ENCODE peak calls at places on chromosomes 1 and 21, in four cellular contexts. A is GM12878, F is SK-N-SH, Y is H1. V is an unnamed sample.

GRCh38 chr1:182141040-182141439 is 79.5 kb upstream of the ZNF648 start:
- DNase-seq in F (no peak), A (no peak), Y (no peak), V (no peak)

GRCh38 chr1:203888807-203889251 is 27.4 kb downstream of the SNRPE start:
- DNase-seq in F (no peak), A (no peak), Y (no peak), V (no peak)

GRCh38 chr1:40409467-40409866 is 35.9 kb downstream of the SMAP2 start:
- DNase-seq in A (no peak), F (no peak), Y (no peak), V (no peak)

GRCh38 chr1:228145498-228146425 is 4.0 kb upstream of the GJC2 start:
- DNase-seq in Y (no peak), F (peak; percentile 14), A (no peak), V (no peak)

GRCh38 chr1:212655668-212656440 is 43.8 kb downstream of the BATF3 start:
- DNase-seq in F (no peak), Y (no peak), A (no peak), V (no peak)

GRCh38 chr1:161940866-161941591 is 82.6 kb downstream of the OLFML2B start:
- DNase-seq in A (no peak), F (no peak), Y (no peak), V (peak; percentile 3)

GRCh38 chr1:28036431-28036830 is 52.0 kb downstream of the EYA3 start:
- DNase-seq in A (no peak), Y (no peak), F (no peak), V (no peak)

GRCh38 chr21:36602735-36603134 is 96.2 kb upstream of the SIM2 start:
- DNase-seq in F (no peak), Y (no peak), A (no peak), V (no peak)

GRCh38 chr1:21397813-21398188 is 42.1 kb upstream of the NBPF3 start:
- DNase-seq in A (no peak), F (no peak), Y (no peak), V (no peak)

GRCh38 chr1:151934048-151934493 is 24.8 kb upstream of the THEM4 start:
- DNase-seq in A (no peak), F (peak; percentile 52), Y (no peak), V (peak; percentile 39)

GRCh38 chr1:151641229-151641628 is 29.4 kb downstream of the SNX27 start:
- DNase-seq in F (no peak), Y (no peak), A (no peak), V (no peak)

GRCh38 chr1:21174638-21175323 is 1.9 kb downstream of the EIF4G3 start:
- DNase-seq in Y (no peak), F (no peak), A (no peak), V (peak; percentile 29)

GRCh38 chr1:150564051-150564991 is 15.1 kb downstream of the MCL1 start:
- DNase-seq in F (no peak), Y (no peak), A (no peak), V (peak; percentile 78)

GRCh38 chr1:219954052-219954451 is 25.7 kb upstream of the SLC30A10 start:
- DNase-seq in A (no peak), Y (no peak), F (no peak), V (no peak)

GRCh38 chr1:51950701-51951100 is 39.8 kb downstream of the RAB3B start:
- DNase-seq in A (no peak), Y (no peak), F (no peak), V (no peak)
- TF ChIP-seq TCF12 in A (no peak), Y (no peak), F (no peak), V (no peak)

GRCh38 chr1:106910798-106911197 is 145.7 kb upstream of the PRMT6 start:
- DNase-seq in Y (no peak), A (no peak), F (no peak), V (no peak)

GRCh38 chr1:106912146-106912545 is 144.3 kb upstream of the PRMT6 start:
- DNase-seq in A (no peak), F (no peak), Y (no peak), V (no peak)

DNA sequence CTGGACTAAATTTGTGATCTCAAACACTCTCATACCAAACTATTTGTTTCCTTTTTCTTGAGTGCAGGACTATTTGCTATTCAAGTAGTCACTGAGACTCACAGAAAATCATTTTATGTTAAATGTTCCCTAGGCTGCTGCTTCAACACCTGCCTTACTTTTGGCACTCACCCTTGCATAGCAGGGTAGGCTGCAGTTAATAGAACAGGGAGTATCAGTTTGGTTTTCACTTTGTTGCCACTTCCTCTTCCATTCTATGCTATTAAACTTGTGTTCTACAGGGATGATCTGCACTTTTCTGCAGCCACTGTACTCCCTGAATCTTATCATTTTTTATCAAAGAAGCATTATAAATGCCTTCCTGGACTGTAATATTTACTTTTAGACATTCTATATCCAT is 148.7 kb upstream of the PRMT6 start:
- DNase-seq in Y (no peak), F (no peak), A (peak; percentile 43), V (no peak)
- TF ChIP-seq TCF12 in Y (no peak), F (no peak), A (peak; percentile 32), V (no peak)

DNA sequence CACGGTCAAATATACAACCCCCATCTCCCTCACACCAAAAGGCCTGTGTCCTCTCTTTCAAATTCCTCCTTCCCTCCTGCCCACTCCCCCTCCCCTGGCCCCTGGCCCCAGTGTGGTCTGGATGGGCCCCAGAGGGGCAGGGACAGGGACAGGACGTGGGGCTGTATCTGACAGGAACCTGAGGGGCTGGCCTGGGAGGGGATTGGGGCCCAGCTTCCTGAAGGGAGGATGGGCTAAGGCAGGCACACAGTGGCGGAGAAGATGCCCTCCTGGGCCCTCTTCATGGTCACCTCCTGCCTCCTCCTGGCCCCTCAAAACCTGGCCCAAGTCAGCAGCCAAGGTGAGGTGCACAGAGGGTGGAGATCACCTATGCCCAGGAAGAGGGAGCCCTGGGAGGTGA is at the start of gene MPL:
- DNase-seq in Y (no peak), F (no peak), A (no peak), V (no peak)
- TF ChIP-seq TCF12 in Y (no peak), F (no peak), A (no peak), V (no peak)

GRCh38 chr1:15949453-15950245 is 26.3 kb downstream of the ZBTB17 start:
- DNase-seq in A (peak; percentile 71), F (peak; percentile 73), Y (no peak), V (peak; percentile 37)
- TF ChIP-seq TCF12 in A (no peak), F (no peak), Y (no peak), V (no peak)

GRCh38 chr1:2985121-2985561 is 36.1 kb upstream of the ACTRT2 start:
- DNase-seq in Y (no peak), F (no peak), A (no peak), V (no peak)
- TF ChIP-seq TCF12 in Y (no peak), F (no peak), A (no peak), V (no peak)

DNA sequence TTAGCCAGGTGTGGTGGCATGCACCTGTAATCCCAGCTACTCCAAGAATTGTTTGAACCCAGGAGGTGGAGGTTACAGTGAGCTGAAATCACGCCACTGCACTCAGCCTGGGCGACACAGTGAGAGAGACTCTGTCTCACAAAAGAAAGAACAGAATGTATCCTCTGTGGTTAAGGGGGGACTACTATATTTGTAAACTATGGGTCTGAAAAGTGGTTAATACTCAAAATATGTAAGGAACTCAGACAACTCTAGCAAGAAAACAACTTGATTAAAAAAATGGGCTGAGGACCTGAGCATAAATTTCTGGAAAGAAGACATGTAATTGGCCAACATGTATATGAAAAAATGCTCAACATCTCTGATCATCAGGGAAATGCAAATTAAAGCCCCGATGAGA is 11.2 kb downstream of the FNBP1L start:
- DNase-seq in A (no peak), Y (no peak), F (no peak), V (no peak)
- TF ChIP-seq TCF12 in A (no peak), Y (no peak), F (no peak), V (no peak)

DNA sequence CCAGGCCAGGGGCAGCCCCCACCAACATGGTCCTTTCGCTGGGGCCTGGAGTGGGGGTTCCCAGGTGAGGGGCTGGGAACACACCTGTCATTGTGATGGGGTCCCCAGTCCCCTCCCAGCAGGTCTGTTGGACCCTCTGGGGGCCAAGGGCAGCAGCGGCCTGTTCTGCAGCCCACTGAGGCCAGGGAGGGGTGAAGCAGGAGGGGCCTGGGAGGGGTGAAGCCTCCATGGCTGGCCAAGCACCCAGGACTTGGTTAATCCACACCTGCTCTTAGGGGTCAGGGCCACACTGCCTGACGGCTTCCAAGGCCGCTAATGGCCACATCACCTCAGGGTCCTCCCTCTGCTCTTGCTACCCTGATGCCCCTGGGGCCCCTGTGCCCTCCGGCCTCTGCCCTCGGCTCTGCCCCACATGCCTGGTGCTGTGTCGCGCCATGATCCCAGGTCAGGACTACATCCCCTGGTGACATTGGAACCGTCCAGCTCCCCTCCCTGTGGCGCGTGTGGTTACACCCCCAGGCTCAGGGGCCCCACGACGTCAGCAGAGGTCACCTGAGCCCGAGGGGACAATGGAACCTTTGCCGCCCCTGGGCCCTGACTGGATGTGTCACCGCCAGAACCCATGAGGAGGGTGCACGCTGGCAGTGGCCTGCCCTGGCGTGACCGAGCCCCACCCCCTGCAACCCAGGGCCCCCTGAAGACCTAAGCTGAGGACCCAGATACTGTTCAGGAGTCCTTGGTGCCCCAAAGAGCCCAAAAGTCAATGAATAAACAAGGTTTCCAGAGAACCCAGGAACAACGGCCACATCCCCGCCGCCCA is 7.0 kb downstream of the TNFRSF18 start:
- DNase-seq in F (peak; percentile 39), A (no peak), Y (no peak), V (no peak)
- TF ChIP-seq TCF12 in F (no peak), A (no peak), Y (no peak), V (no peak)

DNA sequence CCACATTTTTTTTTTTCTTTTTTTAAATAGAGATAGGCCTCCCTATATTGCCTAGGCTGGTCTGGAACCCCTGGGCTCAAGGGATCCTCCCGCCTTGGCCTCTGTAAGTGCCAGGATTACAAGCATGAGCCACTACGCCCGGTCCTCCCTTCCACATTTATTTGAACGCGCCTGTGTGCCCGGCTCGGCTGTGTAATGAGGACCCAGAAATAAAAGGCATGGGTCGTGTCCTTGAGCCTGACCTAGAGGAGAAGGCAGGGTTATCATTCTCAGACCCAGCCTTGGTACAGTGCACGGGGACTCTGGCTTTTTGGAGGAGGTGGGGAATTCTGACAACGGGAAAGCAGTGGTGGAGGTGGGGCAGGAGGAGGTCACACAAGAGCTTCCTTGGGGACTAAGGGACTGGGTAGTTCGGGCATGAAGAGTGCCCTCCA is 841 bp downstream of the CENPF start:
- DNase-seq in A (no peak), F (peak; percentile 60), Y (no peak), V (no peak)
- TF ChIP-seq TCF12 in A (no peak), F (no peak), Y (no peak), V (no peak)

GRCh38 chr1:159996653-159997052 is 35.1 kb downstream of the PIGM start:
- DNase-seq in F (no peak), A (no peak), Y (no peak), V (no peak)
- TF ChIP-seq TCF12 in F (peak; percentile 97), A (no peak), Y (no peak), V (no peak)

GRCh38 chr21:45080639-45081414 is 6.4 kb downstream of the ADARB1 start:
- DNase-seq in Y (no peak), F (no peak), A (no peak), V (no peak)
- TF ChIP-seq TCF12 in Y (no peak), F (peak; percentile 92), A (no peak), V (no peak)

V was measured in HepG2.